ENCODE peak calls at places on chromosomes 4 and X, in four cellular contexts. R is HT-29, X is NCI-H1092 treated with DMSO at 0.1 percent for 48 hours, B is nucleus accumbens. D is an unnamed sample.

GRCh38 chr4:44162538-44163270 is 285.9 kb downstream of the KCTD8 start:
- DNase-seq in R (no peak), X (no peak), B (no peak), D (no peak)

GRCh38 chr4:7273741-7274297 is 81.5 kb downstream of the SORCS2 start:
- DNase-seq in R (no peak), X (no peak), B (no peak), D (no peak)

GRCh38 chrX:97027384-97027922 is 143.7 kb downstream of the RPA4 start:
- DNase-seq in R (no peak), X (peak; percentile 62), B (no peak), D (no peak)

GRCh38 chr4:94595880-94596483 is 144.2 kb downstream of the PDLIM5 start:
- DNase-seq in R (peak; percentile 59), X (peak; percentile 50), B (no peak), D (peak; percentile 58)

GRCh38 chr4:23770011-23770410 is 119.8 kb downstream of the PPARGC1A start:
- DNase-seq in R (no peak), X (no peak), B (no peak), D (no peak)

GRCh38 chr4:84491420-84491819 is 7.7 kb downstream of the NKX6-1 start:
- DNase-seq in R (no peak), X (no peak), B (no peak), D (no peak)

GRCh38 chr4:145815626-145816025 is 123.0 kb downstream of the ZNF827 start:
- DNase-seq in R (no peak), X (no peak), B (no peak), D (no peak)

GRCh38 chrX:110504947-110505346 is 146.3 kb downstream of the RTL9 start:
- DNase-seq in R (no peak), X (no peak), B (no peak), D (no peak)

GRCh38 chr4:136651278-136651667 is 881.0 kb downstream of the PCDH18 start:
- DNase-seq in R (no peak), X (no peak), B (no peak), D (no peak)

GRCh38 chrX:108573136-108573535 is 133.5 kb downstream of the COL4A5 start:
- DNase-seq in R (no peak), X (no peak), B (no peak), D (peak; percentile 13)

D was measured in LNCaP clone FGC.